ENCODE peak calls at places on chromosomes 2 and 18, in nine cellular contexts. N is AG08395; P is anterior cingulate cortex; D is adrenal gland; F is brain microvascular endothelial cell; I is cardiac fibroblast; E is endothelial cell; L is LoVo; Q is stimulated activated CD4-positive, alpha-beta T cell treated with anti-CD3 and anti-CD28 coated beads, TNF-alpha, amount 100 ng/mL, for 48 hours. Y is an unnamed sample.

GRCh38 chr18:25457636-25458035 is 105.7 kb upstream of the ZNF521 start:
- DNase-seq in N (peak; percentile 35), P (no peak), D (no peak), F (no peak), I (no peak), E (no peak), L (no peak), Q (no peak), Y (no peak)

GRCh38 chr2:107932986-107933385 is 53.3 kb upstream of the SLC5A7 start:
- DNase-seq in N (no peak), P (no peak), D (no peak), F (no peak), I (peak; percentile 34), E (no peak), L (no peak), Q (no peak), Y (no peak)

GRCh38 chr2:53559302-53559967 is 208.2 kb upstream of the CHAC2 start:
- DNase-seq in N (no peak), P (no peak), D (no peak), F (no peak), I (peak; percentile 5), E (no peak), L (peak; percentile 63), Q (no peak), Y (no peak)

GRCh38 chr2:223725494-223725893 is 111.9 kb downstream of the AP1S3 start:
- DNase-seq in N (peak; percentile 97), P (no peak), D (peak; percentile 97), F (peak; percentile 97), I (peak; percentile 97), E (peak; percentile 72), L (peak; percentile 72), Q (no peak), Y (no peak)

GRCh38 chr2:143668236-143668635 is 539.0 kb downstream of the ARHGAP15 start:
- DNase-seq in N (no peak), P (no peak), D (no peak), F (no peak), I (no peak), E (no peak), L (no peak), Q (no peak), Y (peak; percentile 15)

GRCh38 chr2:117835990-117836760 is 21.7 kb downstream of the DDX18 start:
- DNase-seq in N (peak; percentile 92), P (peak; percentile 7), D (peak; percentile 93), F (peak; percentile 80), I (peak; percentile 87), E (peak; percentile 90), L (no peak), Q (peak; percentile 21), Y (no peak)

GRCh38 chr18:44852818-44853217 is 172.1 kb downstream of the SETBP1 start:
- DNase-seq in N (no peak), P (no peak), D (no peak), F (no peak), I (no peak), E (no peak), L (no peak), Q (no peak), Y (peak; percentile 69)

GRCh38 chr2:44981714-44982108 is 27.5 kb downstream of the SIX2 start:
- DNase-seq in N (peak; percentile 86), P (peak; percentile 60), D (peak; percentile 88), F (peak; percentile 66), I (peak; percentile 86), E (peak; percentile 84), L (peak; percentile 78), Q (peak; percentile 26), Y (peak; percentile 83)

GRCh38 chr2:44275915-44276279 is 617 bp downstream of the SLC3A1 start:
- DNase-seq in N (peak; percentile 54), P (no peak), D (no peak), F (no peak), I (peak; percentile 42), E (no peak), L (peak; percentile 68), Q (no peak), Y (no peak)

GRCh38 chr2:218218409-218219185 is 1.6 kb downstream of the ARPC2 start:
- DNase-seq in N (no peak), P (no peak), D (no peak), F (no peak), I (no peak), E (no peak), L (no peak), Q (no peak), Y (no peak)

GRCh38 chr2:213161759-213162514 is 10.5 kb upstream of the IKZF2 start:
- DNase-seq in N (no peak), P (no peak), D (no peak), F (peak; percentile 16), I (peak; percentile 84), E (no peak), L (no peak), Q (no peak), Y (no peak)

GRCh38 chr18:5542393-5543035 is 1.3 kb downstream of the EPB41L3 start:
- DNase-seq in N (peak; percentile 28), P (no peak), D (no peak), F (no peak), I (peak; percentile 27), E (peak; percentile 19), L (no peak), Q (no peak), Y (peak; percentile 13)

GRCh38 chr2:73494031-73494430 is 108.4 kb downstream of the ALMS1 start:
- DNase-seq in N (peak; percentile 5), P (no peak), D (no peak), F (peak; percentile 62), I (peak; percentile 64), E (no peak), L (peak; percentile 39), Q (no peak), Y (no peak)

GRCh38 chr2:85511008-85511895 is 27.7 kb upstream of the MAT2A start:
- DNase-seq in N (no peak), P (no peak), D (peak; percentile 62), F (no peak), I (no peak), E (no peak), L (peak; percentile 55), Q (no peak), Y (no peak)

GRCh38 chr2:204022550-204022949 is 86.0 kb downstream of the ICOS start:
- DNase-seq in N (no peak), P (no peak), D (no peak), F (no peak), I (no peak), E (no peak), L (no peak), Q (no peak), Y (no peak)

GRCh38 chr18:10182009-10182624 is 268.3 kb downstream of the VAPA start:
- DNase-seq in N (no peak), P (no peak), D (no peak), F (no peak), I (no peak), E (no peak), L (no peak), Q (no peak), Y (no peak)

GRCh38 chr18:74331404-74331803 is 15.8 kb downstream of the C18orf63 start:
- DNase-seq in N (peak; percentile 52), P (no peak), D (no peak), F (peak; percentile 51), I (peak; percentile 65), E (no peak), L (no peak), Q (no peak), Y (no peak)

GRCh38 chr2:217852812-217853211 is 150.0 kb downstream of the TNS1 start:
- DNase-seq in N (no peak), P (no peak), D (no peak), F (no peak), I (no peak), E (no peak), L (no peak), Q (no peak), Y (no peak)

GRCh38 chr2:20592106-20593071 is 58.5 kb downstream of the HS1BP3 start:
- DNase-seq in N (no peak), P (no peak), D (peak; percentile 51), F (no peak), I (no peak), E (no peak), L (no peak), Q (no peak), Y (no peak)

GRCh38 chr18:13231151-13231550 is 12.6 kb downstream of the LDLRAD4 start:
- DNase-seq in N (no peak), P (no peak), D (peak; percentile 48), F (no peak), I (no peak), E (no peak), L (no peak), Q (no peak), Y (no peak)

GRCh38 chr2:207490441-207490840 is 39.3 kb upstream of the CREB1 start:
- DNase-seq in N (no peak), P (no peak), D (no peak), F (no peak), I (no peak), E (no peak), L (no peak), Q (no peak), Y (no peak)

GRCh38 chr18:51614967-51615571 is 417.6 kb upstream of the MEX3C start:
- DNase-seq in N (no peak), P (no peak), D (no peak), F (no peak), I (peak; percentile 27), E (no peak), L (no peak), Q (no peak), Y (peak; percentile 32)

GRCh38 chr2:79512442-79513401 is at the start of gene CTNNA2:
- DNase-seq in N (peak; percentile 44), P (peak; percentile 73), D (peak; percentile 82), F (no peak), I (no peak), E (peak; percentile 90), L (peak; percentile 59), Q (no peak), Y (peak; percentile 93)

GRCh38 chr2:101089419-101089818 is 61.8 kb downstream of the TBC1D8 start:
- DNase-seq in N (no peak), P (no peak), D (no peak), F (no peak), I (no peak), E (no peak), L (no peak), Q (no peak), Y (no peak)